ENCODE peak calls at places on chromosomes 13 and 19, in five cellular contexts. F is stimulated activated CD4-positive, alpha-beta T cell treated with anti-CD3 and anti-CD28 coated beads, Interleukin-12 subunit alpha, Interleukin-12 subunit beta, amount 100 ng/mL, for 24 hours; X is ELR; Q is AG09319; N is hepatic stellate cell. R is an unnamed sample.
A peak's percentile ranks its signal among the peaks of the same experiment; 100 is the strongest.

GRCh38 chr13:74246398-74246975 is 112.3 kb upstream of the KLF12 start:
- DNase-seq in Q (no peak), N (no peak), X (no peak), F (no peak), R (no peak)

GRCh38 chr19:21317821-21318220 is 11.4 kb downstream of the ZNF708 start:
- DNase-seq in F (no peak), Q (no peak), X (no peak), N (no peak), R (no peak)

GRCh38 chr19:39768334-39768733 is 10.3 kb upstream of the LEUTX start:
- DNase-seq in X (no peak), F (no peak), N (no peak), Q (no peak), R (no peak)

GRCh38 chr19:15317392-15318011 is 14.8 kb downstream of the BRD4 start:
- DNase-seq in X (no peak), N (peak; percentile 63), F (no peak), Q (no peak), R (no peak)

GRCh38 chr13:63436288-63436687 is 2020.6 kb upstream of the PCDH20 start:
- DNase-seq in X (no peak), Q (no peak), N (no peak), F (no peak), R (peak; percentile 69)

GRCh38 chr19:2476451-2477140 is 669 bp downstream of the GADD45B start:
- DNase-seq in F (peak; percentile 68), X (peak; percentile 86), N (peak; percentile 66), Q (no peak), R (peak; percentile 80)

GRCh38 chr19:45492627-45493470 is 4.0 kb downstream of the RTN2 start:
- DNase-seq in X (peak; percentile 71), N (peak; percentile 88), F (no peak), Q (peak; percentile 39), R (no peak)

GRCh38 chr19:18419699-18420460 is 682 bp downstream of the SSBP4 start:
- DNase-seq in N (no peak), Q (no peak), X (peak; percentile 53), F (no peak), R (no peak)

GRCh38 chr19:50669319-50670101 is 20.3 kb downstream of the C19orf81 start:
- DNase-seq in N (peak; percentile 69), X (peak; percentile 46), Q (no peak), F (peak; percentile 35), R (no peak)

GRCh38 chr13:96650301-96650886 is 343.9 kb downstream of the OXGR1 start:
- DNase-seq in Q (no peak), F (no peak), N (peak; percentile 4), X (peak; percentile 90), R (peak; percentile 83)

GRCh38 chr19:13056052-13056660 is 46.5 kb downstream of the LYL1 start:
- DNase-seq in X (peak; percentile 89), Q (peak; percentile 63), F (no peak), N (no peak), R (peak; percentile 74)

GRCh38 chr13:20503088-20504083 is 22.3 kb downstream of the CRYL1 start:
- DNase-seq in Q (no peak), X (no peak), N (no peak), F (no peak), R (peak; percentile 9)

GRCh38 chr13:31048521-31048920 is 113.2 kb downstream of the HSPH1 start:
- DNase-seq in X (peak; percentile 22), Q (no peak), N (no peak), F (no peak), R (peak; percentile 13)

GRCh38 chr19:34778342-34778741 is 5.3 kb upstream of the ZNF599 start:
- DNase-seq in F (no peak), X (no peak), Q (no peak), N (no peak), R (no peak)

GRCh38 chr19:49672131-49672919 is 4.7 kb upstream of the PRMT1 start:
- DNase-seq in N (peak; percentile 87), X (peak; percentile 75), Q (no peak), F (peak; percentile 68), R (peak; percentile 54)

GRCh38 chr19:6713773-6714692 is 6.4 kb downstream of the C3 start:
- DNase-seq in X (no peak), F (no peak), N (no peak), Q (no peak), R (no peak)

GRCh38 chr13:79870123-79870522 is 389.2 kb downstream of the NDFIP2 start:
- DNase-seq in Q (no peak), X (peak; percentile 24), N (no peak), F (no peak), R (no peak)

GRCh38 chr13:43346427-43346826 is 323.0 kb downstream of the DNAJC15 start:
- DNase-seq in Q (no peak), X (no peak), N (no peak), F (no peak), R (no peak)

GRCh38 chr13:52006491-52007245 is 4.6 kb downstream of the ATP7B start:
- DNase-seq in X (no peak), Q (no peak), N (no peak), F (no peak), R (no peak)

GRCh38 chr19:35041548-35042055 is at the start of gene HPN:
- DNase-seq in X (no peak), N (no peak), Q (no peak), F (no peak), R (no peak)

GRCh38 chr13:37139356-37139755 is 33.9 kb upstream of the CSNK1A1L start:
- DNase-seq in F (no peak), Q (no peak), X (no peak), N (no peak), R (no peak)

GRCh38 chr19:5697890-5698634 is 8.0 kb downstream of the RPL36 start:
- DNase-seq in X (peak; percentile 36), F (no peak), N (no peak), Q (no peak), R (no peak)

GRCh38 chr13:41668130-41668757 is 210.9 kb downstream of the RGCC start:
- DNase-seq in X (peak; percentile 89), N (peak; percentile 44), Q (peak; percentile 89), F (no peak), R (peak; percentile 69)

R was measured in RCC 7860.